ENCODE peak calls at places on chromosomes 3 and 15, in eight cellular contexts. J, R, S, Y, D, H, B and V are unnamed samples.

GRCh38 chr3:45915080-45915479 is 28.2 kb upstream of the CXCR6 start:
- DNase-seq in J (no peak), R (no peak), S (no peak), Y (no peak), D (no peak), H (no peak), B (no peak), V (no peak)

GRCh38 chr3:127288343-127288742 is 497 bp upstream of the PRR20G start:
- DNase-seq in J (no peak), R (no peak), S (no peak), Y (no peak), D (no peak), H (no peak), B (no peak), V (no peak)

GRCh38 chr15:58793862-58794261 is 22.8 kb downstream of the MINDY2 start:
- DNase-seq in J (no peak), R (no peak), S (no peak), Y (peak; percentile 23), D (no peak), H (no peak), B (no peak), V (no peak)

GRCh38 chr3:4570840-4571621 is 77.9 kb downstream of the ITPR1 start:
- DNase-seq in J (no peak), R (no peak), S (no peak), Y (no peak), D (no peak), H (no peak), B (no peak), V (no peak)

GRCh38 chr15:78360426-78360825 is 20.3 kb downstream of the CRABP1 start:
- DNase-seq in J (no peak), R (no peak), S (no peak), Y (no peak), D (no peak), H (no peak), B (no peak), V (no peak)

GRCh38 chr3:53051929-53052328 is 6.1 kb upstream of the SFMBT1 start:
- DNase-seq in J (no peak), R (no peak), S (no peak), Y (no peak), D (no peak), H (no peak), B (no peak), V (no peak)

GRCh38 chr3:175386630-175387029 is 527.5 kb downstream of the NAALADL2 start:
- DNase-seq in J (peak; percentile 79), R (peak; percentile 88), S (peak; percentile 34), Y (peak; percentile 86), D (peak; percentile 64), H (peak; percentile 74), B (no peak), V (no peak)

GRCh38 chr3:53084310-53085001 is 38.6 kb upstream of the SFMBT1 start:
- DNase-seq in J (no peak), R (no peak), S (no peak), Y (no peak), D (peak; percentile 33), H (no peak), B (no peak), V (no peak)

GRCh38 chr15:72135719-72136118 is 17.5 kb downstream of the SENP8 start:
- DNase-seq in J (no peak), R (no peak), S (no peak), Y (no peak), D (no peak), H (no peak), B (no peak), V (no peak)

GRCh38 chr15:80749589-80749988 is 29.6 kb upstream of the CEMIP start:
- DNase-seq in J (no peak), R (peak; percentile 77), S (no peak), Y (no peak), D (no peak), H (no peak), B (no peak), V (no peak)

GRCh38 chr3:71389911-71390573 is 193.5 kb downstream of the FOXP1 start:
- DNase-seq in J (peak; percentile 66), R (no peak), S (no peak), Y (peak; percentile 87), D (no peak), H (no peak), B (no peak), V (no peak)

GRCh38 chr15:93035092-93035915 is 53.7 kb downstream of the RGMA start:
- DNase-seq in J (no peak), R (no peak), S (no peak), Y (no peak), D (no peak), H (no peak), B (no peak), V (no peak)

GRCh38 chr3:117047951-117048705 is 338.5 kb downstream of the TUSC7 start:
- DNase-seq in J (no peak), R (peak; percentile 4), S (no peak), Y (no peak), D (no peak), H (no peak), B (no peak), V (no peak)

GRCh38 chr3:62188547-62189375 is 184.6 kb downstream of the FEZF2 start:
- DNase-seq in J (peak; percentile 43), R (peak; percentile 76), S (peak; percentile 77), Y (peak; percentile 87), D (peak; percentile 89), H (peak; percentile 16), B (peak; percentile 32), V (peak; percentile 9)

GRCh38 chr15:36106640-36107335 is 472.6 kb upstream of the CDIN1 start:
- DNase-seq in J (no peak), R (peak; percentile 5), S (no peak), Y (peak; percentile 30), D (peak; percentile 16), H (no peak), B (no peak), V (no peak)

GRCh38 chr3:186931487-186932280 is 1.4 kb downstream of the ST6GAL1 start:
- DNase-seq in J (no peak), R (peak; percentile 65), S (peak; percentile 41), Y (peak; percentile 69), D (peak; percentile 28), H (no peak), B (peak; percentile 55), V (peak; percentile 61)

GRCh38 chr3:111285691-111286090 is 214.1 kb downstream of the NECTIN3 start:
- DNase-seq in J (no peak), R (no peak), S (no peak), Y (no peak), D (no peak), H (no peak), B (no peak), V (no peak)

GRCh38 chr3:181623924-181624694 is 87.6 kb upstream of the SOX2 start:
- DNase-seq in J (no peak), R (no peak), S (no peak), Y (no peak), D (no peak), H (no peak), B (no peak), V (no peak)

GRCh38 chr15:40550381-40551037 is 14.3 kb downstream of the CCDC32 start:
- DNase-seq in J (no peak), R (no peak), S (no peak), Y (no peak), D (no peak), H (no peak), B (no peak), V (no peak)

GRCh38 chr3:124483915-124484470 is 246.3 kb upstream of the UMPS start:
- DNase-seq in J (no peak), R (peak; percentile 8), S (no peak), Y (peak; percentile 10), D (peak; percentile 21), H (no peak), B (no peak), V (no peak)

GRCh38 chr3:118968111-118968510 is 66.5 kb downstream of the IGSF11 start:
- DNase-seq in J (no peak), R (no peak), S (no peak), Y (no peak), D (no peak), H (no peak), B (no peak), V (no peak)